ENCODE peak calls at places on chromosomes 6 and 20, in eight cellular contexts. A is H9, V is uterus, F is breast epithelium, W is upper lobe of left lung, Z is PC-9, K is dorsolateral prefrontal cortex, S is body of pancreas. H is an unnamed sample.

GRCh38 chr20:37469531-37469930 is 51.5 kb upstream of the NNAT start:
- DNase-seq in A (no peak), V (no peak), F (no peak), W (no peak), Z (no peak), K (no peak), S (no peak), H (no peak)

GRCh38 chr6:134787261-134787871 is 162.5 kb downstream of the ALDH8A1 start:
- DNase-seq in A (no peak), V (no peak), F (no peak), W (no peak), Z (peak), K (no peak), S (no peak), H (no peak)

GRCh38 chr6:10300071-10300470 is 114.8 kb downstream of the TFAP2A start:
- DNase-seq in A (no peak), V (no peak), F (no peak), W (no peak), Z (peak), K (no peak), S (no peak), H (no peak)

GRCh38 chr20:32751309-32752020 is 8.2 kb upstream of the COMMD7 start:
- DNase-seq in A (peak), V (no peak), F (no peak), W (no peak), Z (no peak), K (no peak), S (no peak), H (no peak)

GRCh38 chr20:62258499-62259293 is 20.4 kb downstream of the OSBPL2 start:
- DNase-seq in A (no peak), V (peak), F (no peak), W (no peak), Z (no peak), K (no peak), S (no peak), H (no peak)

GRCh38 chr20:46582648-46583047 is 32.2 kb upstream of the OCSTAMP start:
- DNase-seq in A (no peak), V (no peak), F (no peak), W (no peak), Z (no peak), K (no peak), S (no peak), H (no peak)

GRCh38 chr20:57688864-57689263 is 21.0 kb downstream of the PMEPA1 start:
- DNase-seq in A (no peak), V (peak), F (no peak), W (peak), Z (no peak), K (peak), S (no peak), H (no peak)

GRCh38 chr20:35042268-35042667 is 50.3 kb downstream of the TRPC4AP start:
- DNase-seq in A (no peak), V (no peak), F (no peak), W (no peak), Z (no peak), K (no peak), S (no peak), H (no peak)

GRCh38 chr20:32153156-32153665 is 43.7 kb downstream of the TM9SF4 start:
- DNase-seq in A (no peak), V (no peak), F (no peak), W (no peak), Z (no peak), K (no peak), S (no peak), H (no peak)

GRCh38 chr6:27188206-27188884 is 59.2 kb upstream of the PRSS16 start:
- DNase-seq in A (peak), V (peak), F (peak), W (no peak), Z (peak), K (no peak), S (peak), H (no peak)

GRCh38 chr6:96898241-96898851 is 655 bp upstream of the NDUFAF4 start:
- DNase-seq in A (no peak), V (no peak), F (no peak), W (no peak), Z (no peak), K (no peak), S (no peak), H (no peak)

GRCh38 chr6:137106183-137106582 is 61.4 kb upstream of the IL20RA start:
- DNase-seq in A (no peak), V (no peak), F (no peak), W (no peak), Z (no peak), K (no peak), S (no peak), H (no peak)

GRCh38 chr6:89776583-89777233 is 42.9 kb downstream of the MDN1 start:
- DNase-seq in A (no peak), V (no peak), F (no peak), W (no peak), Z (no peak), K (no peak), S (no peak), H (no peak)

GRCh38 chr6:39128832-39129231 is 13.8 kb upstream of the SAYSD1 start:
- DNase-seq in A (no peak), V (no peak), F (no peak), W (no peak), Z (no peak), K (no peak), S (no peak), H (no peak)

GRCh38 chr20:4829494-4830211 is 107.9 kb downstream of the PRND start:
- DNase-seq in A (no peak), V (no peak), F (no peak), W (no peak), Z (no peak), K (no peak), S (no peak), H (no peak)

GRCh38 chr20:59413326-59413865 is 113.0 kb downstream of the EDN3 start:
- DNase-seq in A (no peak), V (no peak), F (no peak), W (no peak), Z (no peak), K (no peak), S (no peak), H (no peak)

GRCh38 chr6:135251416-135251815 is 70.3 kb downstream of the MYB start:
- DNase-seq in A (no peak), V (no peak), F (no peak), W (no peak), Z (no peak), K (no peak), S (no peak), H (no peak)

GRCh38 chr20:50729925-50730764 is 1.2 kb upstream of the PARD6B start:
- DNase-seq in A (peak), V (no peak), F (peak), W (no peak), Z (peak), K (no peak), S (peak), H (no peak)

GRCh38 chr6:22755605-22756004 is 186.2 kb downstream of the HDGFL1 start:
- DNase-seq in A (no peak), V (no peak), F (no peak), W (no peak), Z (no peak), K (no peak), S (no peak), H (no peak)

GRCh38 chr6:150196942-150197745 is 54.3 kb downstream of the PPP1R14C start:
- DNase-seq in A (no peak), V (no peak), F (no peak), W (no peak), Z (no peak), K (no peak), S (no peak), H (no peak)

GRCh38 chr20:4153251-4153650 is 137.9 kb upstream of the RNF24 start:
- DNase-seq in A (no peak), V (no peak), F (no peak), W (no peak), Z (no peak), K (no peak), S (no peak), H (no peak)

GRCh38 chr20:18628330-18628941 is 40.6 kb downstream of the DTD1 start:
- DNase-seq in A (peak), V (no peak), F (no peak), W (peak), Z (no peak), K (no peak), S (peak), H (no peak)

GRCh38 chr6:132322398-132322797 is 78.9 kb downstream of the MOXD1 start:
- DNase-seq in A (no peak), V (no peak), F (no peak), W (no peak), Z (no peak), K (no peak), S (no peak), H (no peak)

GRCh38 chr20:4856022-4856755 is 134.5 kb downstream of the PRND start:
- DNase-seq in A (no peak), V (no peak), F (no peak), W (no peak), Z (no peak), K (no peak), S (no peak), H (no peak)

GRCh38 chr20:5008743-5009142 is 7.4 kb upstream of the SLC23A2 start:
- DNase-seq in A (no peak), V (no peak), F (no peak), W (no peak), Z (peak), K (no peak), S (no peak), H (no peak)

GRCh38 chr6:16332175-16332542 is 93.8 kb downstream of the GMPR start:
- DNase-seq in A (peak), V (peak), F (peak), W (no peak), Z (peak), K (peak), S (peak), H (peak)

GRCh38 chr20:46148313-46149213 is 30.4 kb downstream of the CD40 start:
- DNase-seq in A (no peak), V (no peak), F (no peak), W (no peak), Z (no peak), K (no peak), S (no peak), H (no peak)

GRCh38 chr6:133707456-133707855 is 181.5 kb upstream of the TCF21 start:
- DNase-seq in A (no peak), V (no peak), F (no peak), W (no peak), Z (no peak), K (no peak), S (no peak), H (no peak)

DNA sequence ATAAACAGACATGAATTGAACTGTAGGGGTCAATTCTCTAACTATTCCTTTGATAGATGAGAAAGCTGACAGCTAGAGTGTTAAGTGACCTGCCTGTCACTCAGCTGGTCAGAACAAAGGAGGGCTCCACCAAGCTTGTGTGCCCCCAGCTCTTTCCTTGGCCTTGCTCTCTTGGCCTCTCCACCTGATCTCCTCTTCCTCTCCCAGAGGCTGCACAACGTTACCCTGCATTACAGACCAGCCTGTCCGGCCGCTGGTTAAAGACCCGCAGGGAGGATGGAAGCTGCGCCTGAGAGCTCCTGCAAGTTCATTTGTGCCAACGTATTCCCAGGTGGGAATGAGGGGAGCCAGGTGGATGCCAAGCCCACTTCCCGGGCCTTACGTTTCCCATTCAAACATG is 22.5 kb downstream of the AGPAT4 start:
- DNase-seq in A (no peak), V (no peak), F (no peak), W (no peak), Z (no peak), K (no peak), S (no peak), H (no peak)
- TF ChIP-seq CTCF in A (no peak), V (no peak), F (no peak), W (no peak), Z (no peak), K (no peak), S (no peak), H (no peak)

DNA sequence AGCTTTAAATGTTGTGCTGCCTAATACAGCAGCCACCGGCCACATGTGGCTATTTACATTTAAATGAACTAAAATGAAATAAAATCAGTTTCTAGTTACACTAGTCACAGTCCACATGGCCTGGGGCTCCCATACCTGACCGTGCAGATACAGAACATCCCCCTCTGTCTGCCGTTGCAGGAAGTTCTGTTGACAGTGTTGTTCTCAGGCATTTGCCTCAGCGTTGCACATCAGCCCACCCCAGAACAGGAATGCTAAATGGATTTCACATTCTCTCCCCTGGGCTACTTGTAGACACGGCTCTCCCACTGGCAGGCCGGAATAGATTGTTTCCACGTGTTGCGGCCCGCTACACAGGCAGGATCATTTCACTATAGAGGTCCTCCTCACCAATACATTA is 26.3 kb downstream of the JAG1 start:
- DNase-seq in A (no peak), V (no peak), F (no peak), W (no peak), Z (no peak), K (no peak), S (no peak), H (no peak)
- H3K27ac ChIP-seq in A (no peak), V (peak), F (peak), W (peak), Z (no peak), K (no peak), S (no peak), H (no peak)

GRCh38 chr20:23317081-23317480 is 33.5 kb upstream of the NXT1 start:
- DNase-seq in A (no peak), V (no peak), F (no peak), W (no peak), Z (no peak), K (no peak), S (no peak), H (no peak)
- TF ChIP-seq CTCF in A (no peak), V (no peak), F (no peak), W (no peak), Z (no peak), K (no peak), S (no peak), H (no peak)

GRCh38 chr6:36019167-36019566 is 5.3 kb downstream of the SLC26A8 start:
- DNase-seq in A (no peak), V (no peak), F (no peak), W (no peak), Z (no peak), K (no peak), S (no peak), H (no peak)
- H3K27ac ChIP-seq in A (no peak), V (no peak), F (no peak), W (peak), Z (no peak), K (no peak), S (no peak), H (no peak)

GRCh38 chr6:4800662-4801061 is 24.5 kb downstream of the CDYL start:
- DNase-seq in A (no peak), V (no peak), F (no peak), W (no peak), Z (no peak), K (no peak), S (no peak), H (no peak)

GRCh38 chr6:4802312-4802935 is 26.2 kb downstream of the CDYL start:
- DNase-seq in A (no peak), V (no peak), F (no peak), W (no peak), Z (no peak), K (no peak), S (no peak), H (no peak)

GRCh38 chr6:4799912-4800311 is 23.7 kb downstream of the CDYL start:
- DNase-seq in A (no peak), V (no peak), F (no peak), W (no peak), Z (no peak), K (no peak), S (no peak), H (no peak)

GRCh38 chr6:4803343-4803744 is 27.1 kb downstream of the CDYL start:
- DNase-seq in A (no peak), V (no peak), F (no peak), W (no peak), Z (no peak), K (no peak), S (no peak), H (no peak)

GRCh38 chr6:4801491-4802118 is 25.4 kb downstream of the CDYL start:
- DNase-seq in A (no peak), V (no peak), F (no peak), W (no peak), Z (no peak), K (no peak), S (no peak), H (no peak)
- TF ChIP-seq CTCF in A (no peak), V (no peak), F (no peak), W (no peak), Z (no peak), K (no peak), S (no peak), H (no peak)

DNA sequence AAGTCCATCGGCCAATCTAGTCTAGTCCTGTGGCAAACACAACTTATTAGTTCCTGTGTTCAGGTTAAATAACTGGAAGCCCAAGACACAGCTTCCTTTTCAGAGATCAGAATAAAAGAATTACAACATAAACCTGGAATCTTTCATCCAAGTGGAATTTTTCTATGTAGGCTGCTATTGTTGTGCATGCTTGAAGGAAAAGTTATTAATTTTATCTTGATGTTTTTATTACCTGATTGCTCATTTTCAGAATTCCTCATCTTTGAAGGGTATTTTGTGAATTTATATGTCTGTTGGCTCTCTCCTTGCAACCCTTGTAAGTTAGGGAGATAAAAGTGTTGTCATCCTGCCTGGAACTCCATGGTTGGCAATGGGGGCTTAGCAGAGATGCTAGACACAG is 367.2 kb upstream of the MARCKS start:
- DNase-seq in A (no peak), V (no peak), F (no peak), W (no peak), Z (no peak), K (no peak), S (no peak), H (no peak)
- H3K27ac ChIP-seq in A (no peak), V (peak), F (peak), W (no peak), Z (peak), K (no peak), S (peak), H (no peak)